ENCODE peak calls at places on chromosome X, in seven cellular contexts. T is PC-3; A is NCI-H2081; Q is stimulated activated CD8-positive, alpha-beta memory T cell treated with anti-CD3 and anti-CD28 coated beads, Interleukin-4, amount 100 ng/mL, for 24 hours; X is posterior cingulate gyrus; P is psoas muscle; Z is activated CD4-positive, alpha-beta T cell treated with anti-CD3 and anti-CD28 coated beads, Interleukin-2, amount 10 ng/mL, durations not matched to agents 7 days and 5 days. V is an unnamed sample.
A peak's percentile ranks its signal among the peaks of the same experiment; 100 is the strongest.

GRCh38 chrX:133415276-133416105 is at the start of gene GPC4:
- DNase-seq in T (peak; percentile 76), A (peak; percentile 9), Q (no peak), X (no peak), P (peak; percentile 79), Z (no peak), V (peak; percentile 85)

GRCh38 chrX:136168929-136169735 is 21.8 kb downstream of the FHL1 start:
- DNase-seq in T (peak; percentile 39), A (peak; percentile 49), Q (no peak), X (no peak), P (peak; percentile 37), Z (no peak), V (peak; percentile 95)

GRCh38 chrX:27765718-27766117 is 42.1 kb upstream of the MAGEB10 start:
- DNase-seq in T (no peak), A (no peak), Q (no peak), X (no peak), P (no peak), Z (no peak), V (no peak)

GRCh38 chrX:130378008-130378669 is 7.3 kb downstream of the GPR119 start:
- DNase-seq in T (no peak), A (no peak), Q (no peak), X (no peak), P (no peak), Z (no peak), V (no peak)

GRCh38 chrX:34631826-34632225 is 25.3 kb downstream of the TMEM47 start:
- DNase-seq in T (no peak), A (no peak), Q (no peak), X (no peak), P (no peak), Z (no peak), V (no peak)

GRCh38 chrX:27439771-27440170 is 23.4 kb downstream of the PPP4R3C start:
- DNase-seq in T (no peak), A (no peak), Q (no peak), X (no peak), P (no peak), Z (no peak), V (no peak)

GRCh38 chrX:68438575-68438974 is 5.3 kb upstream of the OPHN1 start:
- DNase-seq in T (peak; percentile 8), A (no peak), Q (no peak), X (no peak), P (no peak), Z (no peak), V (peak; percentile 54)

GRCh38 chrX:147476008-147476407 is 435.7 kb upstream of the FMR1 start:
- DNase-seq in T (peak; percentile 35), A (no peak), Q (no peak), X (no peak), P (no peak), Z (peak; percentile 23), V (peak; percentile 31)

GRCh38 chrX:71493111-71493613 is 39.7 kb upstream of the OGT start:
- DNase-seq in T (no peak), A (no peak), Q (no peak), X (no peak), P (no peak), Z (no peak), V (no peak)

GRCh38 chrX:115679460-115679859 is 118.5 kb downstream of the PLS3 start:
- DNase-seq in T (peak; percentile 56), A (peak; percentile 36), Q (no peak), X (no peak), P (no peak), Z (no peak), V (peak; percentile 33)

GRCh38 chrX:68832516-68833447 is 4.0 kb downstream of the EFNB1 start:
- DNase-seq in T (no peak), A (no peak), Q (no peak), X (no peak), P (no peak), Z (no peak), V (no peak)

GRCh38 chrX:38086451-38087215 is 80.3 kb downstream of the SYTL5 start:
- DNase-seq in T (no peak), A (no peak), Q (no peak), X (no peak), P (no peak), Z (no peak), V (no peak)

GRCh38 chrX:70033348-70033747 is 16.4 kb downstream of the AWAT2 start:
- DNase-seq in T (peak; percentile 59), A (peak; percentile 35), Q (no peak), X (no peak), P (no peak), Z (peak; percentile 27), V (peak; percentile 62)

GRCh38 chrX:48597353-48598264 is at the start of gene WDR13:
- DNase-seq in T (peak; percentile 96), A (peak; percentile 89), Q (peak; percentile 80), X (peak; percentile 78), P (peak; percentile 92), Z (peak; percentile 91), V (peak; percentile 94)

GRCh38 chrX:20060961-20061868 is 55.5 kb downstream of the MAP7D2 start:
- DNase-seq in T (no peak), A (peak; percentile 12), Q (no peak), X (no peak), P (no peak), Z (no peak), V (no peak)

GRCh38 chrX:3461824-3462508 is 115.5 kb upstream of the MXRA5 start:
- DNase-seq in T (no peak), A (no peak), Q (no peak), X (no peak), P (no peak), Z (no peak), V (no peak)

GRCh38 chrX:104008831-104009230 is 4.7 kb downstream of the H2BW1 start:
- DNase-seq in T (no peak), A (no peak), Q (no peak), X (no peak), P (no peak), Z (no peak), V (no peak)

GRCh38 chrX:20461576-20461975 is 194.9 kb upstream of the RPS6KA3 start:
- DNase-seq in T (peak; percentile 25), A (no peak), Q (no peak), X (no peak), P (no peak), Z (no peak), V (no peak)

GRCh38 chrX:53287493-53288138 is 6.2 kb upstream of the IQSEC2 start:
- DNase-seq in T (peak; percentile 84), A (peak; percentile 22), Q (peak; percentile 11), X (peak; percentile 40), P (peak; percentile 72), Z (peak; percentile 14), V (no peak)

GRCh38 chrX:107454302-107454701 is 4.8 kb downstream of the FRMPD3 start:
- DNase-seq in T (peak; percentile 72), A (no peak), Q (no peak), X (no peak), P (no peak), Z (no peak), V (no peak)

GRCh38 chrX:120302434-120302833 is 8.8 kb downstream of the TMEM255A start:
- DNase-seq in T (no peak), A (no peak), Q (peak; percentile 23), X (no peak), P (no peak), Z (peak; percentile 54), V (peak; percentile 68)

GRCh38 chrX:97616883-97617510 is 733.3 kb downstream of the RPA4 start:
- DNase-seq in T (peak; percentile 82), A (no peak), Q (no peak), X (no peak), P (no peak), Z (no peak), V (peak; percentile 16)

GRCh38 chrX:19698125-19698524 is 182.8 kb upstream of the MAP3K15 start:
- DNase-seq in T (peak; percentile 70), A (no peak), Q (no peak), X (no peak), P (no peak), Z (no peak), V (no peak)

GRCh38 chrX:37405954-37406353 is 56.8 kb downstream of the PRRG1 start:
- DNase-seq in T (no peak), A (no peak), Q (no peak), X (no peak), P (no peak), Z (no peak), V (no peak)

GRCh38 chrX:54930291-54931049 is 9.8 kb downstream of the TRO start:
- DNase-seq in T (no peak), A (no peak), Q (no peak), X (no peak), P (no peak), Z (no peak), V (no peak)

GRCh38 chrX:63561425-63561824 is 210.3 kb upstream of the SPIN4 start:
- DNase-seq in T (peak; percentile 7), A (no peak), Q (no peak), X (no peak), P (no peak), Z (no peak), V (no peak)

GRCh38 chrX:856901-857300 is 226.3 kb downstream of the SHOX start:
- DNase-seq in T (no peak), A (no peak), Q (no peak), X (no peak), P (no peak), Z (no peak), V (no peak)

GRCh38 chrX:46072372-46072771 is 472.8 kb downstream of the ZNF674 start:
- DNase-seq in T (no peak), A (no peak), Q (no peak), X (no peak), P (no peak), Z (no peak), V (no peak)

GRCh38 chrX:109855501-109855900 is 122.4 kb upstream of the ACSL4 start:
- DNase-seq in T (peak; percentile 32), A (no peak), Q (no peak), X (no peak), P (no peak), Z (no peak), V (no peak)

GRCh38 chrX:67587946-67588624 is 44.3 kb downstream of the AR start:
- DNase-seq in T (no peak), A (no peak), Q (no peak), X (no peak), P (peak; percentile 14), Z (no peak), V (no peak)

GRCh38 chrX:51894697-51895336 is 1.4 kb downstream of the MAGED1 start:
- DNase-seq in T (no peak), A (peak; percentile 25), Q (no peak), X (no peak), P (peak; percentile 28), Z (no peak), V (peak; percentile 46)